ENCODE peak calls at places on chromosomes 4 and X, in eight cellular contexts. One of them, this sample, is unnamed.

GRCh38 chrX:19761554-19762295 is 125.7 kb downstream of the SH3KBP1 start:
- DNase-seq in activated naive CD8-positive, alpha-beta T cell treated with anti-CD3 and anti-CD28 coated beads, Interleukin-2, amount 10 ng/mL, durations not matched to agents 7 days and 5 days: no peak
- DNase-seq in dermis microvascular lymphatic vessel endothelial cell: no peak
- DNase-seq in NCI-H345: no peak
- DNase-seq in neuronal stem cell: no peak
- DNase-seq in ovary: no peak
- DNase-seq in naive thymus-derived CD8-positive, alpha-beta T cell: no peak
- DNase-seq in A673: no peak
- DNase-seq in this sample: no peak

GRCh38 chr4:86453044-86453501 is 93.2 kb upstream of the MAPK10 start:
- DNase-seq in ovary: peak
- DNase-seq in A673: peak
- DNase-seq in naive thymus-derived CD8-positive, alpha-beta T cell: no peak
- DNase-seq in neuronal stem cell: no peak
- DNase-seq in dermis microvascular lymphatic vessel endothelial cell: no peak
- DNase-seq in activated naive CD8-positive, alpha-beta T cell treated with anti-CD3 and anti-CD28 coated beads, Interleukin-2, amount 10 ng/mL, durations not matched to agents 7 days and 5 days: no peak
- DNase-seq in NCI-H345: peak
- DNase-seq in this sample: no peak

GRCh38 chr4:18106620-18107019 is 85.1 kb upstream of the LCORL start:
- DNase-seq in A673: no peak
- DNase-seq in naive thymus-derived CD8-positive, alpha-beta T cell: no peak
- DNase-seq in activated naive CD8-positive, alpha-beta T cell treated with anti-CD3 and anti-CD28 coated beads, Interleukin-2, amount 10 ng/mL, durations not matched to agents 7 days and 5 days: no peak
- DNase-seq in ovary: no peak
- DNase-seq in dermis microvascular lymphatic vessel endothelial cell: peak
- DNase-seq in neuronal stem cell: no peak
- DNase-seq in NCI-H345: no peak
- DNase-seq in this sample: peak

GRCh38 chr4:113444386-113444785 is 317.2 kb downstream of the CAMK2D start:
- DNase-seq in naive thymus-derived CD8-positive, alpha-beta T cell: no peak
- DNase-seq in dermis microvascular lymphatic vessel endothelial cell: peak
- DNase-seq in A673: peak
- DNase-seq in NCI-H345: no peak
- DNase-seq in activated naive CD8-positive, alpha-beta T cell treated with anti-CD3 and anti-CD28 coated beads, Interleukin-2, amount 10 ng/mL, durations not matched to agents 7 days and 5 days: no peak
- DNase-seq in ovary: no peak
- DNase-seq in neuronal stem cell: no peak
- DNase-seq in this sample: no peak

GRCh38 chrX:148914783-148915182 is 414.4 kb downstream of the AFF2 start:
- DNase-seq in naive thymus-derived CD8-positive, alpha-beta T cell: no peak
- DNase-seq in ovary: no peak
- DNase-seq in neuronal stem cell: no peak
- DNase-seq in dermis microvascular lymphatic vessel endothelial cell: no peak
- DNase-seq in A673: no peak
- DNase-seq in activated naive CD8-positive, alpha-beta T cell treated with anti-CD3 and anti-CD28 coated beads, Interleukin-2, amount 10 ng/mL, durations not matched to agents 7 days and 5 days: no peak
- DNase-seq in NCI-H345: no peak
- DNase-seq in this sample: no peak

GRCh38 chr4:184848510-184848909 is 22.7 kb upstream of the ACSL1 start:
- DNase-seq in ovary: no peak
- DNase-seq in activated naive CD8-positive, alpha-beta T cell treated with anti-CD3 and anti-CD28 coated beads, Interleukin-2, amount 10 ng/mL, durations not matched to agents 7 days and 5 days: no peak
- DNase-seq in neuronal stem cell: no peak
- DNase-seq in dermis microvascular lymphatic vessel endothelial cell: no peak
- DNase-seq in NCI-H345: no peak
- DNase-seq in naive thymus-derived CD8-positive, alpha-beta T cell: no peak
- DNase-seq in A673: no peak
- DNase-seq in this sample: no peak

GRCh38 chrX:39603291-39603690 is 494.5 kb downstream of the BCOR start:
- DNase-seq in neuronal stem cell: no peak
- DNase-seq in ovary: no peak
- DNase-seq in NCI-H345: no peak
- DNase-seq in naive thymus-derived CD8-positive, alpha-beta T cell: no peak
- DNase-seq in A673: no peak
- DNase-seq in dermis microvascular lymphatic vessel endothelial cell: no peak
- DNase-seq in activated naive CD8-positive, alpha-beta T cell treated with anti-CD3 and anti-CD28 coated beads, Interleukin-2, amount 10 ng/mL, durations not matched to agents 7 days and 5 days: no peak
- DNase-seq in this sample: no peak

GRCh38 chr4:141563721-141564120 is 72.7 kb upstream of the IL15 start:
- DNase-seq in naive thymus-derived CD8-positive, alpha-beta T cell: no peak
- DNase-seq in ovary: no peak
- DNase-seq in activated naive CD8-positive, alpha-beta T cell treated with anti-CD3 and anti-CD28 coated beads, Interleukin-2, amount 10 ng/mL, durations not matched to agents 7 days and 5 days: no peak
- DNase-seq in A673: no peak
- DNase-seq in dermis microvascular lymphatic vessel endothelial cell: no peak
- DNase-seq in NCI-H345: no peak
- DNase-seq in neuronal stem cell: no peak
- DNase-seq in this sample: no peak

GRCh38 chr4:7960790-7961655 is 21.4 kb upstream of the AFAP1 start:
- DNase-seq in A673: peak
- DNase-seq in dermis microvascular lymphatic vessel endothelial cell: peak
- DNase-seq in ovary: peak
- DNase-seq in naive thymus-derived CD8-positive, alpha-beta T cell: no peak
- DNase-seq in NCI-H345: no peak
- DNase-seq in neuronal stem cell: no peak
- DNase-seq in activated naive CD8-positive, alpha-beta T cell treated with anti-CD3 and anti-CD28 coated beads, Interleukin-2, amount 10 ng/mL, durations not matched to agents 7 days and 5 days: peak
- DNase-seq in this sample: peak

GRCh38 chrX:134548257-134548732 is 88.3 kb downstream of the HPRT1 start:
- DNase-seq in ovary: no peak
- DNase-seq in NCI-H345: no peak
- DNase-seq in A673: no peak
- DNase-seq in dermis microvascular lymphatic vessel endothelial cell: peak
- DNase-seq in activated naive CD8-positive, alpha-beta T cell treated with anti-CD3 and anti-CD28 coated beads, Interleukin-2, amount 10 ng/mL, durations not matched to agents 7 days and 5 days: no peak
- DNase-seq in neuronal stem cell: no peak
- DNase-seq in naive thymus-derived CD8-positive, alpha-beta T cell: no peak
- DNase-seq in this sample: no peak

GRCh38 chr4:118288097-118288496 is 64.7 kb downstream of the PRSS12 start:
- DNase-seq in A673: no peak
- DNase-seq in ovary: no peak
- DNase-seq in NCI-H345: no peak
- DNase-seq in activated naive CD8-positive, alpha-beta T cell treated with anti-CD3 and anti-CD28 coated beads, Interleukin-2, amount 10 ng/mL, durations not matched to agents 7 days and 5 days: no peak
- DNase-seq in neuronal stem cell: no peak
- DNase-seq in dermis microvascular lymphatic vessel endothelial cell: no peak
- DNase-seq in naive thymus-derived CD8-positive, alpha-beta T cell: no peak
- DNase-seq in this sample: no peak

GRCh38 chr4:118969359-118969758 is 80.7 kb downstream of the SYNPO2 start:
- DNase-seq in naive thymus-derived CD8-positive, alpha-beta T cell: no peak
- DNase-seq in ovary: peak
- DNase-seq in activated naive CD8-positive, alpha-beta T cell treated with anti-CD3 and anti-CD28 coated beads, Interleukin-2, amount 10 ng/mL, durations not matched to agents 7 days and 5 days: no peak
- DNase-seq in neuronal stem cell: no peak
- DNase-seq in dermis microvascular lymphatic vessel endothelial cell: peak
- DNase-seq in NCI-H345: peak
- DNase-seq in A673: peak
- DNase-seq in this sample: peak

GRCh38 chrX:109843963-109844751 is 111.1 kb upstream of the ACSL4 start:
- DNase-seq in naive thymus-derived CD8-positive, alpha-beta T cell: no peak
- DNase-seq in ovary: no peak
- DNase-seq in A673: no peak
- DNase-seq in activated naive CD8-positive, alpha-beta T cell treated with anti-CD3 and anti-CD28 coated beads, Interleukin-2, amount 10 ng/mL, durations not matched to agents 7 days and 5 days: no peak
- DNase-seq in NCI-H345: no peak
- DNase-seq in dermis microvascular lymphatic vessel endothelial cell: no peak
- DNase-seq in neuronal stem cell: no peak
- DNase-seq in this sample: no peak

GRCh38 chrX:139932901-139933796 is at the start of gene ATP11C:
- DNase-seq in NCI-H345: peak
- DNase-seq in ovary: peak
- DNase-seq in dermis microvascular lymphatic vessel endothelial cell: peak
- DNase-seq in neuronal stem cell: peak
- DNase-seq in A673: peak
- DNase-seq in activated naive CD8-positive, alpha-beta T cell treated with anti-CD3 and anti-CD28 coated beads, Interleukin-2, amount 10 ng/mL, durations not matched to agents 7 days and 5 days: peak
- DNase-seq in naive thymus-derived CD8-positive, alpha-beta T cell: peak
- DNase-seq in this sample: peak

GRCh38 chrX:39070009-39070408 is 268.8 kb downstream of the MID1IP1 start:
- DNase-seq in A673: no peak
- DNase-seq in activated naive CD8-positive, alpha-beta T cell treated with anti-CD3 and anti-CD28 coated beads, Interleukin-2, amount 10 ng/mL, durations not matched to agents 7 days and 5 days: no peak
- DNase-seq in NCI-H345: no peak
- DNase-seq in ovary: no peak
- DNase-seq in dermis microvascular lymphatic vessel endothelial cell: no peak
- DNase-seq in neuronal stem cell: no peak
- DNase-seq in naive thymus-derived CD8-positive, alpha-beta T cell: no peak
- DNase-seq in this sample: no peak

GRCh38 chr4:51836531-51836930 is 6.4 kb upstream of the DCUN1D4 start:
- DNase-seq in neuronal stem cell: no peak
- DNase-seq in A673: peak
- DNase-seq in NCI-H345: no peak
- DNase-seq in activated naive CD8-positive, alpha-beta T cell treated with anti-CD3 and anti-CD28 coated beads, Interleukin-2, amount 10 ng/mL, durations not matched to agents 7 days and 5 days: no peak
- DNase-seq in dermis microvascular lymphatic vessel endothelial cell: no peak
- DNase-seq in ovary: no peak
- DNase-seq in naive thymus-derived CD8-positive, alpha-beta T cell: no peak
- DNase-seq in this sample: no peak

GRCh38 chr4:130090427-130090826 is 994.5 kb downstream of the C4orf33 start:
- DNase-seq in A673: no peak
- DNase-seq in dermis microvascular lymphatic vessel endothelial cell: no peak
- DNase-seq in neuronal stem cell: no peak
- DNase-seq in activated naive CD8-positive, alpha-beta T cell treated with anti-CD3 and anti-CD28 coated beads, Interleukin-2, amount 10 ng/mL, durations not matched to agents 7 days and 5 days: no peak
- DNase-seq in naive thymus-derived CD8-positive, alpha-beta T cell: no peak
- DNase-seq in NCI-H345: no peak
- DNase-seq in ovary: no peak
- DNase-seq in this sample: no peak

GRCh38 chrX:153981771-153982533 is 9.4 kb downstream of the TMEM187 start:
- DNase-seq in dermis microvascular lymphatic vessel endothelial cell: no peak
- DNase-seq in activated naive CD8-positive, alpha-beta T cell treated with anti-CD3 and anti-CD28 coated beads, Interleukin-2, amount 10 ng/mL, durations not matched to agents 7 days and 5 days: peak
- DNase-seq in naive thymus-derived CD8-positive, alpha-beta T cell: peak
- DNase-seq in ovary: peak
- DNase-seq in neuronal stem cell: no peak
- DNase-seq in NCI-H345: no peak
- DNase-seq in A673: no peak
- DNase-seq in this sample: no peak

GRCh38 chr4:174107749-174108354 is 175.6 kb downstream of the FBXO8 start:
- DNase-seq in NCI-H345: no peak
- DNase-seq in ovary: no peak
- DNase-seq in naive thymus-derived CD8-positive, alpha-beta T cell: no peak
- DNase-seq in neuronal stem cell: no peak
- DNase-seq in dermis microvascular lymphatic vessel endothelial cell: no peak
- DNase-seq in activated naive CD8-positive, alpha-beta T cell treated with anti-CD3 and anti-CD28 coated beads, Interleukin-2, amount 10 ng/mL, durations not matched to agents 7 days and 5 days: no peak
- DNase-seq in A673: peak
- DNase-seq in this sample: no peak

GRCh38 chr4:122728781-122729330 is 3.6 kb upstream of the BBS12 start:
- DNase-seq in dermis microvascular lymphatic vessel endothelial cell: no peak
- DNase-seq in A673: no peak
- DNase-seq in ovary: no peak
- DNase-seq in NCI-H345: no peak
- DNase-seq in activated naive CD8-positive, alpha-beta T cell treated with anti-CD3 and anti-CD28 coated beads, Interleukin-2, amount 10 ng/mL, durations not matched to agents 7 days and 5 days: no peak
- DNase-seq in naive thymus-derived CD8-positive, alpha-beta T cell: no peak
- DNase-seq in neuronal stem cell: no peak
- DNase-seq in this sample: no peak

GRCh38 chrX:72126539-72127140 is 5.1 kb downstream of the RTL5 start:
- DNase-seq in A673: peak
- DNase-seq in dermis microvascular lymphatic vessel endothelial cell: peak
- DNase-seq in neuronal stem cell: peak
- DNase-seq in NCI-H345: peak
- DNase-seq in activated naive CD8-positive, alpha-beta T cell treated with anti-CD3 and anti-CD28 coated beads, Interleukin-2, amount 10 ng/mL, durations not matched to agents 7 days and 5 days: peak
- DNase-seq in ovary: peak
- DNase-seq in naive thymus-derived CD8-positive, alpha-beta T cell: peak
- DNase-seq in this sample: peak

GRCh38 chr4:35300996-35301774 is 943.1 kb downstream of the ARAP2 start:
- DNase-seq in neuronal stem cell: peak
- DNase-seq in activated naive CD8-positive, alpha-beta T cell treated with anti-CD3 and anti-CD28 coated beads, Interleukin-2, amount 10 ng/mL, durations not matched to agents 7 days and 5 days: no peak
- DNase-seq in NCI-H345: peak
- DNase-seq in naive thymus-derived CD8-positive, alpha-beta T cell: no peak
- DNase-seq in ovary: no peak
- DNase-seq in dermis microvascular lymphatic vessel endothelial cell: no peak
- DNase-seq in A673: no peak
- DNase-seq in this sample: no peak

GRCh38 chr4:35325908-35326453 is 918.3 kb downstream of the ARAP2 start:
- DNase-seq in dermis microvascular lymphatic vessel endothelial cell: no peak
- DNase-seq in ovary: no peak
- DNase-seq in A673: no peak
- DNase-seq in naive thymus-derived CD8-positive, alpha-beta T cell: no peak
- DNase-seq in NCI-H345: no peak
- DNase-seq in activated naive CD8-positive, alpha-beta T cell treated with anti-CD3 and anti-CD28 coated beads, Interleukin-2, amount 10 ng/mL, durations not matched to agents 7 days and 5 days: no peak
- DNase-seq in neuronal stem cell: no peak
- DNase-seq in this sample: no peak

GRCh38 chr4:37450911-37451310 is 206.4 kb downstream of the NWD2 start:
- DNase-seq in dermis microvascular lymphatic vessel endothelial cell: no peak
- DNase-seq in neuronal stem cell: no peak
- DNase-seq in naive thymus-derived CD8-positive, alpha-beta T cell: no peak
- DNase-seq in ovary: no peak
- DNase-seq in NCI-H345: no peak
- DNase-seq in activated naive CD8-positive, alpha-beta T cell treated with anti-CD3 and anti-CD28 coated beads, Interleukin-2, amount 10 ng/mL, durations not matched to agents 7 days and 5 days: no peak
- DNase-seq in A673: no peak
- DNase-seq in this sample: no peak

GRCh38 chr4:54976682-54977081 is 148.7 kb downstream of the KDR start:
- DNase-seq in dermis microvascular lymphatic vessel endothelial cell: no peak
- DNase-seq in activated naive CD8-positive, alpha-beta T cell treated with anti-CD3 and anti-CD28 coated beads, Interleukin-2, amount 10 ng/mL, durations not matched to agents 7 days and 5 days: no peak
- DNase-seq in NCI-H345: no peak
- DNase-seq in A673: no peak
- DNase-seq in naive thymus-derived CD8-positive, alpha-beta T cell: no peak
- DNase-seq in ovary: no peak
- DNase-seq in neuronal stem cell: no peak
- DNase-seq in this sample: no peak

GRCh38 chrX:154064637-154065435 is 32.7 kb downstream of the MECP2 start:
- DNase-seq in activated naive CD8-positive, alpha-beta T cell treated with anti-CD3 and anti-CD28 coated beads, Interleukin-2, amount 10 ng/mL, durations not matched to agents 7 days and 5 days: no peak
- DNase-seq in NCI-H345: no peak
- DNase-seq in dermis microvascular lymphatic vessel endothelial cell: no peak
- DNase-seq in A673: no peak
- DNase-seq in ovary: no peak
- DNase-seq in naive thymus-derived CD8-positive, alpha-beta T cell: no peak
- DNase-seq in neuronal stem cell: no peak
- DNase-seq in this sample: no peak